ENCODE peak calls at places on chromosomes 5 and 9, in five cellular contexts. T, U, O, L and Q are unnamed samples.
A peak's percentile ranks its signal among the peaks of the same experiment; 100 is the strongest.

GRCh38 chr5:79378510-79379186 is 135.3 kb downstream of the HOMER1 start:
- DNase-seq in T (no peak), U (no peak), O (no peak), L (no peak), Q (no peak)

GRCh38 chr9:99366601-99367000 is 144.5 kb downstream of the SEC61B start:
- DNase-seq in T (no peak), U (no peak), O (peak; percentile 44), L (no peak), Q (no peak)

GRCh38 chr5:8068078-8068477 is 199.1 kb downstream of the MTRR start:
- DNase-seq in T (no peak), U (no peak), O (no peak), L (no peak), Q (no peak)

GRCh38 chr9:93143830-93144530 is 9.9 kb upstream of the NINJ1 start:
- DNase-seq in T (peak; percentile 40), U (no peak), O (no peak), L (peak; percentile 34), Q (no peak)

GRCh38 chr5:112684737-112685136 is 52.9 kb upstream of the APC start:
- DNase-seq in T (no peak), U (no peak), O (peak; percentile 34), L (no peak), Q (no peak)

GRCh38 chr5:120479066-120479465 is 15.0 kb downstream of the PRR16 start:
- DNase-seq in T (no peak), U (no peak), O (peak; percentile 73), L (no peak), Q (peak; percentile 56)

GRCh38 chr9:95980262-95981125 is 105.0 kb downstream of the ERCC6L2 start:
- DNase-seq in T (no peak), U (no peak), O (peak; percentile 42), L (no peak), Q (peak; percentile 31)

GRCh38 chr5:172133359-172134029 is 54.5 kb downstream of the STK10 start:
- DNase-seq in T (peak; percentile 39), U (no peak), O (peak; percentile 98), L (no peak), Q (peak; percentile 88)

GRCh38 chr5:69493235-69493925 is 790 bp downstream of the OCLN start:
- DNase-seq in T (no peak), U (peak; percentile 59), O (peak; percentile 63), L (no peak), Q (no peak)

GRCh38 chr9:70504814-70505213 is 90.4 kb upstream of the KLF9 start:
- DNase-seq in T (no peak), U (no peak), O (no peak), L (no peak), Q (no peak)

GRCh38 chr5:111278824-111279504 is 54.8 kb downstream of the CAMK4 start:
- DNase-seq in T (peak; percentile 18), U (peak; percentile 48), O (peak; percentile 43), L (peak; percentile 80), Q (no peak)

GRCh38 chr9:89387197-89387849 is 69.0 kb downstream of the SECISBP2 start:
- DNase-seq in T (no peak), U (no peak), O (no peak), L (no peak), Q (no peak)

GRCh38 chr5:115267617-115268016 is 4.9 kb upstream of the PGGT1B start:
- DNase-seq in T (no peak), U (no peak), O (peak; percentile 63), L (no peak), Q (no peak)

GRCh38 chr9:104863180-104863883 is 64.6 kb downstream of the ABCA1 start:
- DNase-seq in T (no peak), U (peak; percentile 65), O (peak; percentile 91), L (peak; percentile 13), Q (peak; percentile 64)

GRCh38 chr9:126886194-126886830 is 25.9 kb downstream of the ZBTB34 start:
- DNase-seq in T (no peak), U (no peak), O (no peak), L (no peak), Q (no peak)

GRCh38 chr5:88829053-88829452 is 53.9 kb downstream of the MEF2C start:
- DNase-seq in T (no peak), U (no peak), O (peak; percentile 28), L (no peak), Q (no peak)

GRCh38 chr9:85158512-85158911 is 489.0 kb downstream of the NTRK2 start:
- DNase-seq in T (no peak), U (no peak), O (no peak), L (no peak), Q (no peak)

GRCh38 chr5:100518377-100518776 is 16.8 kb upstream of the FAM174A start:
- DNase-seq in T (no peak), U (no peak), O (no peak), L (no peak), Q (no peak)

GRCh38 chr5:83839788-83840187 is 119.1 kb upstream of the HAPLN1 start:
- DNase-seq in T (no peak), U (no peak), O (no peak), L (no peak), Q (no peak)

GRCh38 chr5:32004404-32004803 is 169.7 kb downstream of the GOLPH3 start:
- DNase-seq in T (no peak), U (no peak), O (no peak), L (no peak), Q (no peak)

GRCh38 chr9:35756743-35757526 is 2.9 kb upstream of the MSMP start:
- DNase-seq in T (peak; percentile 75), U (peak; percentile 82), O (peak; percentile 59), L (peak; percentile 20), Q (no peak)
- H3K4me3 ChIP-seq in T (peak overlapping the region; percentile 82), U (peak overlapping the region; percentile 71), O (peak overlapping the region; percentile 49), L (peak overlapping the region; percentile 92), Q (peak overlapping the region; percentile 36)

DNA sequence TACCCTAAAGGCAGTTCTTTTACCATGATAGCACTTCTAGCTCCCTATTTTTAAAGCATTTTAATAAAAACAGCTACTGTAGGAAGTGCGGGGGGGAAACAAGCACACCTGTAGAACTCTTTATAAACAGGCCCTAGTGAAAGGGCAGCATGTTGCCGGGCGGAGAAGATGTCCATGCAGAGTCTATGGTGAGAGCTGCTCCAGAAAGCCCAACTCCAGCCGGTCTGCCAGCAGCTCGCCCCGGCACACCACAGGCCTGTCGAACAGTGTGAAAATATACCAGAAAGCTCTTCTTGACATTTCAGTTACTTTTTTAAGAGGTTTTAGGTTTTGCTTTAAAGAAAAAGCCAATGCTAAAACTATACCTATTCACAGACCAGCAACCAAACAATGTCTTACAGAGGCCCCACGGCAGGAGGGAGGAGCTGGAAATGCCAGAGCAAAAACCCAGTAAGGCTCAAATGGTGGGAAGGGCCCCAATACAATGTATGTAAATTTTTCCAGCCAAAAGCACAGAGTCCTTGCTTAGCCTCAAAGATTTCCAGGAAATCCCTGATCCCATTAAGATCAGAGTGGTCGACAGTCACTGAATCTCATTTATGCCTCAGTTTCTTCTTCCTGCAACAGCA is 121.2 kb downstream of the SAXO1 start:
- DNase-seq in T (no peak), U (no peak), O (no peak), L (no peak), Q (no peak)
- H3K4me3 ChIP-seq in T (no peak overlapping the region), U (no peak overlapping the region), O (no peak overlapping the region), L (no peak overlapping the region), Q (no peak overlapping the region)

DNA sequence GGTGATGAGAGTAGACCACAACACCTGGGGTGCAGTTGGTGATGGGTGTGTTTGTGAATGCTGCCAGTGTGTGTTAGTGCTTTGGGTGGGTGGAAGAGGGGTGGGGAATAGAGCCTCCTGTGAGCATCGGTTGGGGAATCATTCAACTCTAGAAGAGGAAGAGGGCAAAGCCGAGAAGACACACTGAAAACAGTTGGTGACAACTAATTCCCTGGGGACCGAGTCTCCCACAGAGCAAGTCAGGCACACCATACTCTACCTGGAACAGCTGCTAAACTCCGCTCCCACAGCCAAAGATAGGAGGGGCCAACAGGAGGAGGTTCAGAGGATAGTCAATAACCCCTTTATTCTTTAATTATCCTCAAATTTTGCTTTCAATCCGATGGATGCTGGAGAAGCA is 1.6 kb upstream of the ARHGEF39 start:
- DNase-seq in T (no peak), U (no peak), O (no peak), L (no peak), Q (no peak)
- H3K4me3 ChIP-seq in T (no peak overlapping the region), U (no peak overlapping the region), O (no peak overlapping the region), L (no peak overlapping the region), Q (no peak overlapping the region)

DNA sequence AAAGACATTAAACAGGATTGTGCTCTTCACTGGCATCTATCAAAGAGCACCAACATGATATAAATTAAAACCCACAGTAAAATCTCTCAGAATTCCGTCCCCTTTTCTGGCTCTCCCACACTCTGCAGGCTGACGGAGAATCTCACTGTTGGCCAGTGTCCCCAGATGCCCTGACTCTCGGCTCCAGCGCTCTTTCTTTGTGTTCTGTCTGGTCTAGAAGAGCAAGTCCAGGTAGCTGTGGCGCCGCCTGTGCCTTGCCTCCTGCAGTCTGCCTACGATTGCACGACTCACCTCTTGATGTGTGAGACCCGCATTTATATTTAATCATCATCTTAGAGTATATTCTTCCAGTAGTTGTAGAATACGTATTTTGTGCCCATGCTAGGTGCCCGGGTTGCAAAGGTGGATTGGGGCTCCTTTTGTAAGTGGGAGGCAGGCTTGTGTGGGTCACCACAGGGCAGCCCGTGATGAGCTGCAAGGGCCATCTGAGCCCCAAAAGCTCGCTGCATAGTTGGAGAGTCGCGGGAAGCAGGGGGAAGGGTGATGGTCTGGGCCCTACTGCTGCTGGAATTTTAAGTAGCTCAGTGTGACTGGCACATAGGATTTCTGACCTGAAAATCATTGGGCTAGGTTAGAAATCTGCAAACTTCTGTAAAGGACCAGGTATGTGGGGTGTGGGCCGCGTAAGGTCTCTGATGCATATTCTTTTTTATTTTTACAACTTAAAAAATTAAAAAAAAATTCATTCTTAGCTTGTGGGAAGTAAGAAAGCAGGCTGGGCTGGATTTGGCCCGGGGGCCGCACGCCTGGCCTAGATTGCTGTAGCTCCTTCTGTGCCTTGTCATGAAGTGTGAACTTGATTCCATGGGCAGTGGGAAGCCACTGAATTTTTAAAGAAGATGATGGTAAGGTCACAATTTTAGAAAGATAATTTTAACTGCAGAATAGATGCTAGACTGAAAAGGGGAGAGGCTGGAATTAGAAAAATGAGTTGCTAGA is 55.8 kb downstream of the EHMT1 start:
- DNase-seq in T (no peak), U (no peak), O (no peak), L (no peak), Q (no peak)
- H3K4me3 ChIP-seq in T (no peak overlapping the region), U (no peak overlapping the region), O (no peak overlapping the region), L (no peak overlapping the region), Q (no peak overlapping the region)

DNA sequence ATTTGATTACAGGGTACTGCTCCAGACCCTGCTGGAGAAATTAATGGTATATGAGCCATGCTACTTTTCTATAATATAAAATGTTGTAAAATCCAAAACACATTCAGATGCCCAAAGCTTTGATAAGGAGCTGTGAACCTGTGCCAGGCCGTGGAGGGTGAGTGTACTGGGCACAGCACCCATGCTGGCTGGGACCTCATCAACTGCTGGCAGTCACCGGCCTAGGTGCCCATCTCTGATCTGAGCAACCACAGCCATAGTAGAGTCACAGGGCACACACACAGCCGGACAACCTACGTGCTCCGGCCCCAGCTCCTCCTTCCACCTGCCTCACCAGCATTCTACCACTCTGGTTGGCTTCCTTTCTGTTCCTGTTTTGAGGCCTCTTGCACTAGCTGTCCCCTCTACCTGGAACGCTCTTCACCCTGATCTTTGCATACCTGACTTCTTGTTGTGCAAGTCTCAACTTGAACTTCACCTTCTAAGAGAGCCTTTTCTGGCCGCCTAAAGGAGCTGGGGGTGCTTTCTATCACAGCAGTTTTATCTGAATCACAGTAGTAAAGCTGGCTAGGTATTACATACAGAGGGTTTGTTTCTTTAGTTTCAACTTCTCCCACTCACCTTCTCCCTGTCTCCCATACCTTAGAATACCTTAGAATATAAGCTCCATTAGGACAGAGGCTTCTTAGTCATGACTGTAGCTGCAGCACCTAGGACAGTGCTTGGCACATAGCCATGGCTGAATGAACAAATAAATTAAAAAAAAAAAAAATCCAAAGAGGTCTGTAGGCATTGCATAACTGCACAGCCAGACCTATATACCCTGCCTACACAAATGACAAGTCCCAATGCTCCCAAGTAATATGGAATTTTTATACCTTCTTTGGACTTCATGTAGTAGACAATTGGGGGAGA is 51.7 kb downstream of the MED27 start:
- DNase-seq in T (no peak), U (no peak), O (peak; percentile 38), L (no peak), Q (no peak)
- H3K4me3 ChIP-seq in T (no peak overlapping the region), U (no peak overlapping the region), O (no peak overlapping the region), L (no peak overlapping the region), Q (no peak overlapping the region)